ENCODE peak calls at places on chromosomes 16 and 17, in seven cellular contexts. One of them, this sample, is unnamed.

GRCh38 chr17:77203846-77204245 is 63.1 kb downstream of the SEC14L1 start:
- DNase-seq in WTC11: no peak
- DNase-seq in A549: no peak
- DNase-seq in pancreas: no peak
- DNase-seq in fibroblast of mammary gland: no peak
- DNase-seq in brain microvascular endothelial cell: no peak
- DNase-seq in astrocyte of the spinal cord: no peak
- DNase-seq in this sample: no peak

GRCh38 chr16:46662123-46662522 is 26.9 kb downstream of the VPS35 start:
- DNase-seq in A549: no peak
- DNase-seq in fibroblast of mammary gland: no peak
- DNase-seq in pancreas: no peak
- DNase-seq in astrocyte of the spinal cord: no peak
- DNase-seq in brain microvascular endothelial cell: no peak
- DNase-seq in WTC11: no peak
- DNase-seq in this sample: no peak

GRCh38 chr16:637081-638018 is 1.2 kb upstream of the METTL26 start:
- DNase-seq in brain microvascular endothelial cell: peak
- DNase-seq in astrocyte of the spinal cord: peak
- DNase-seq in pancreas: peak
- DNase-seq in WTC11: peak
- DNase-seq in fibroblast of mammary gland: peak
- DNase-seq in A549: peak
- DNase-seq in this sample: no peak

GRCh38 chr16:61274211-61274610 is 762.0 kb downstream of the CDH8 start:
- DNase-seq in A549: no peak
- DNase-seq in fibroblast of mammary gland: no peak
- DNase-seq in astrocyte of the spinal cord: no peak
- DNase-seq in WTC11: no peak
- DNase-seq in pancreas: no peak
- DNase-seq in brain microvascular endothelial cell: no peak
- DNase-seq in this sample: no peak

GRCh38 chr17:42403150-42403549 is 14.9 kb upstream of the STAT3 start:
- DNase-seq in A549: no peak
- DNase-seq in fibroblast of mammary gland: no peak
- DNase-seq in brain microvascular endothelial cell: no peak
- DNase-seq in astrocyte of the spinal cord: no peak
- DNase-seq in pancreas: no peak
- DNase-seq in WTC11: peak
- DNase-seq in this sample: no peak

GRCh38 chr17:39737761-39738567 is at the start of gene GRB7:
- DNase-seq in astrocyte of the spinal cord: no peak
- DNase-seq in WTC11: peak
- DNase-seq in A549: peak
- DNase-seq in fibroblast of mammary gland: no peak
- DNase-seq in pancreas: peak
- DNase-seq in brain microvascular endothelial cell: no peak
- DNase-seq in this sample: no peak

GRCh38 chr17:68377771-68378201 is 79.5 kb downstream of the WIPI1 start:
- DNase-seq in A549: no peak
- DNase-seq in pancreas: no peak
- DNase-seq in WTC11: no peak
- DNase-seq in brain microvascular endothelial cell: no peak
- DNase-seq in fibroblast of mammary gland: no peak
- DNase-seq in astrocyte of the spinal cord: no peak
- DNase-seq in this sample: peak

GRCh38 chr17:32881054-32881453 is 4.1 kb upstream of the MYO1D start:
- DNase-seq in astrocyte of the spinal cord: no peak
- DNase-seq in WTC11: no peak
- DNase-seq in A549: no peak
- DNase-seq in pancreas: no peak
- DNase-seq in brain microvascular endothelial cell: no peak
- DNase-seq in fibroblast of mammary gland: peak
- DNase-seq in this sample: no peak

GRCh38 chr17:42422412-42422957 is 571 bp downstream of the CAVIN1 start:
- DNase-seq in astrocyte of the spinal cord: no peak
- DNase-seq in WTC11: peak
- DNase-seq in fibroblast of mammary gland: no peak
- DNase-seq in brain microvascular endothelial cell: no peak
- DNase-seq in pancreas: peak
- DNase-seq in A549: no peak
- DNase-seq in this sample: no peak

GRCh38 chr16:81831722-81832126 is 52.6 kb downstream of the PLCG2 start:
- DNase-seq in pancreas: no peak
- DNase-seq in brain microvascular endothelial cell: no peak
- DNase-seq in astrocyte of the spinal cord: no peak
- DNase-seq in A549: no peak
- DNase-seq in fibroblast of mammary gland: no peak
- DNase-seq in WTC11: peak
- DNase-seq in this sample: no peak

GRCh38 chr16:78996806-78997205 is 603.7 kb downstream of the MAF start:
- DNase-seq in pancreas: no peak
- DNase-seq in WTC11: no peak
- DNase-seq in fibroblast of mammary gland: no peak
- DNase-seq in astrocyte of the spinal cord: no peak
- DNase-seq in brain microvascular endothelial cell: no peak
- DNase-seq in A549: no peak
- DNase-seq in this sample: no peak

GRCh38 chr17:48231995-48232729 is 124.6 kb downstream of the SNX11 start:
- DNase-seq in pancreas: no peak
- DNase-seq in WTC11: no peak
- DNase-seq in fibroblast of mammary gland: no peak
- DNase-seq in brain microvascular endothelial cell: no peak
- DNase-seq in astrocyte of the spinal cord: no peak
- DNase-seq in A549: no peak
- DNase-seq in this sample: no peak

GRCh38 chr17:83189673-83190385 is 110.4 kb downstream of the METRNL start:
- DNase-seq in fibroblast of mammary gland: peak
- DNase-seq in astrocyte of the spinal cord: peak
- DNase-seq in pancreas: peak
- DNase-seq in brain microvascular endothelial cell: peak
- DNase-seq in A549: no peak
- DNase-seq in WTC11: no peak
- DNase-seq in this sample: peak

GRCh38 chr17:66715745-66716156 is 119.2 kb upstream of the CACNG5 start:
- DNase-seq in brain microvascular endothelial cell: peak
- DNase-seq in WTC11: no peak
- DNase-seq in fibroblast of mammary gland: peak
- DNase-seq in pancreas: peak
- DNase-seq in A549: peak
- DNase-seq in astrocyte of the spinal cord: peak
- DNase-seq in this sample: peak

GRCh38 chr17:79835953-79836951 is 3.0 kb downstream of the CBX4 start:
- DNase-seq in brain microvascular endothelial cell: no peak
- DNase-seq in WTC11: peak
- DNase-seq in fibroblast of mammary gland: no peak
- DNase-seq in pancreas: peak
- DNase-seq in A549: no peak
- DNase-seq in astrocyte of the spinal cord: no peak
- DNase-seq in this sample: no peak

GRCh38 chr17:34883106-34884000 is 77.9 kb downstream of the CCT6B start:
- DNase-seq in pancreas: no peak
- DNase-seq in astrocyte of the spinal cord: no peak
- DNase-seq in brain microvascular endothelial cell: no peak
- DNase-seq in WTC11: peak
- DNase-seq in fibroblast of mammary gland: no peak
- DNase-seq in A549: no peak
- DNase-seq in this sample: no peak

GRCh38 chr16:70472786-70473433 is 18.5 kb downstream of the FCSK start:
- DNase-seq in WTC11: no peak
- DNase-seq in brain microvascular endothelial cell: no peak
- DNase-seq in A549: no peak
- DNase-seq in astrocyte of the spinal cord: no peak
- DNase-seq in pancreas: no peak
- DNase-seq in fibroblast of mammary gland: no peak
- DNase-seq in this sample: no peak

GRCh38 chr16:81623365-81624102 is 155.6 kb upstream of the PLCG2 start:
- DNase-seq in fibroblast of mammary gland: peak
- DNase-seq in pancreas: peak
- DNase-seq in astrocyte of the spinal cord: peak
- DNase-seq in brain microvascular endothelial cell: no peak
- DNase-seq in WTC11: peak
- DNase-seq in A549: peak
- DNase-seq in this sample: peak

GRCh38 chr16:79769320-79770243 is 169.0 kb upstream of the MAF start:
- DNase-seq in WTC11: no peak
- DNase-seq in A549: no peak
- DNase-seq in brain microvascular endothelial cell: no peak
- DNase-seq in pancreas: no peak
- DNase-seq in astrocyte of the spinal cord: no peak
- DNase-seq in fibroblast of mammary gland: no peak
- DNase-seq in this sample: no peak

GRCh38 chr17:4617590-4618356 is 23.7 kb downstream of the ALOX15 start:
- DNase-seq in pancreas: no peak
- DNase-seq in fibroblast of mammary gland: no peak
- DNase-seq in WTC11: no peak
- DNase-seq in A549: no peak
- DNase-seq in brain microvascular endothelial cell: no peak
- DNase-seq in astrocyte of the spinal cord: no peak
- DNase-seq in this sample: no peak

GRCh38 chr16:27446721-27447120 is 44.7 kb downstream of the IL21R start:
- DNase-seq in WTC11: no peak
- DNase-seq in pancreas: no peak
- DNase-seq in brain microvascular endothelial cell: no peak
- DNase-seq in astrocyte of the spinal cord: no peak
- DNase-seq in fibroblast of mammary gland: no peak
- DNase-seq in A549: no peak
- DNase-seq in this sample: no peak

GRCh38 chr17:17702821-17703607 is 21.8 kb downstream of the RAI1 start:
- DNase-seq in fibroblast of mammary gland: peak
- DNase-seq in brain microvascular endothelial cell: no peak
- DNase-seq in WTC11: peak
- DNase-seq in astrocyte of the spinal cord: no peak
- DNase-seq in pancreas: no peak
- DNase-seq in A549: no peak
- DNase-seq in this sample: no peak
- TF ChIP-seq CTCF in fibroblast of mammary gland: no peak
- TF ChIP-seq CTCF in brain microvascular endothelial cell: peak
- TF ChIP-seq CTCF in WTC11: no peak
- TF ChIP-seq CTCF in astrocyte of the spinal cord: no peak
- TF ChIP-seq CTCF in pancreas: no peak
- TF ChIP-seq CTCF in A549: no peak
- TF ChIP-seq CTCF in this sample: no peak

GRCh38 chr16:16997349-16997748 is 473.4 kb downstream of the XYLT1 start:
- DNase-seq in WTC11: no peak
- DNase-seq in brain microvascular endothelial cell: no peak
- DNase-seq in astrocyte of the spinal cord: no peak
- DNase-seq in pancreas: no peak
- DNase-seq in fibroblast of mammary gland: no peak
- DNase-seq in A549: no peak
- DNase-seq in this sample: no peak

GRCh38 chr16:16994831-16995230 is 475.9 kb downstream of the XYLT1 start:
- DNase-seq in fibroblast of mammary gland: no peak
- DNase-seq in WTC11: no peak
- DNase-seq in A549: no peak
- DNase-seq in pancreas: no peak
- DNase-seq in astrocyte of the spinal cord: no peak
- DNase-seq in brain microvascular endothelial cell: no peak
- DNase-seq in this sample: no peak

GRCh38 chr16:17001471-17001870 is 469.3 kb downstream of the XYLT1 start:
- DNase-seq in fibroblast of mammary gland: no peak
- DNase-seq in A549: no peak
- DNase-seq in WTC11: no peak
- DNase-seq in astrocyte of the spinal cord: no peak
- DNase-seq in brain microvascular endothelial cell: no peak
- DNase-seq in pancreas: no peak
- DNase-seq in this sample: no peak

GRCh38 chr16:16992986-16993783 is 477.6 kb downstream of the XYLT1 start:
- DNase-seq in A549: no peak
- DNase-seq in pancreas: no peak
- DNase-seq in fibroblast of mammary gland: no peak
- DNase-seq in brain microvascular endothelial cell: no peak
- DNase-seq in astrocyte of the spinal cord: no peak
- DNase-seq in WTC11: no peak
- DNase-seq in this sample: no peak

DNA sequence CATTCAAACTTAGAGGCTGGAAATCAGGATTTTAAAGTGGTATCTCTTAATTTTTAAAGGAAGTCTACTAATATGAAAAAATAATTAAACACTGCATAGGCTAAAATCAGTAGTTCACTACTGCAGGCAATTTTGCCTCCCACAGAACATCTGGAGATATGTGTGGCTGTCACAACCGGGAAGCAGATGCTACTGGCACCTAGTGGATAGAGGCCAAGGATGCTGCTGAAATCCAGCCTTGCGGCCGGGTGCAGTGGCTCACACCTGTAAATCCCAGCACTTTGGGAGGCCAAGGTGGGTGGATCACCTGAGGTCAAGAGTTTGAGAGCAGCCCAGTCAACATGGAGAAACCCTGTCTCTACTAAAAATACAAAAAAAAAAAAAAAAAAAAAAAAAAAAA is 473.9 kb downstream of the XYLT1 start:
- DNase-seq in pancreas: no peak
- DNase-seq in brain microvascular endothelial cell: no peak
- DNase-seq in A549: no peak
- DNase-seq in WTC11: peak
- DNase-seq in astrocyte of the spinal cord: no peak
- DNase-seq in fibroblast of mammary gland: no peak
- DNase-seq in this sample: no peak
- TF ChIP-seq CTCF in pancreas: no peak
- TF ChIP-seq CTCF in brain microvascular endothelial cell: no peak
- TF ChIP-seq CTCF in A549: no peak
- TF ChIP-seq CTCF in WTC11: no peak
- TF ChIP-seq CTCF in astrocyte of the spinal cord: no peak
- TF ChIP-seq CTCF in fibroblast of mammary gland: no peak
- TF ChIP-seq CTCF in this sample: no peak

GRCh38 chr16:19011169-19011731 is 27.5 kb downstream of the TMC7 start:
- DNase-seq in pancreas: no peak
- DNase-seq in WTC11: no peak
- DNase-seq in A549: no peak
- DNase-seq in fibroblast of mammary gland: no peak
- DNase-seq in astrocyte of the spinal cord: no peak
- DNase-seq in brain microvascular endothelial cell: no peak
- DNase-seq in this sample: no peak

GRCh38 chr16:19006446-19007315 is 22.9 kb downstream of the TMC7 start:
- DNase-seq in brain microvascular endothelial cell: no peak
- DNase-seq in fibroblast of mammary gland: no peak
- DNase-seq in WTC11: no peak
- DNase-seq in pancreas: no peak
- DNase-seq in A549: no peak
- DNase-seq in astrocyte of the spinal cord: no peak
- DNase-seq in this sample: no peak

GRCh38 chr16:19008770-19009169 is 25.0 kb downstream of the TMC7 start:
- DNase-seq in A549: no peak
- DNase-seq in astrocyte of the spinal cord: no peak
- DNase-seq in brain microvascular endothelial cell: no peak
- DNase-seq in fibroblast of mammary gland: peak
- DNase-seq in WTC11: no peak
- DNase-seq in pancreas: no peak
- DNase-seq in this sample: peak

GRCh38 chr16:19005561-19006445 is 22.1 kb downstream of the TMC7 start:
- DNase-seq in astrocyte of the spinal cord: peak
- DNase-seq in WTC11: no peak
- DNase-seq in A549: peak
- DNase-seq in pancreas: no peak
- DNase-seq in brain microvascular endothelial cell: peak
- DNase-seq in fibroblast of mammary gland: peak
- DNase-seq in this sample: no peak

GRCh38 chr16:19008245-19008644 is 24.5 kb downstream of the TMC7 start:
- DNase-seq in astrocyte of the spinal cord: peak
- DNase-seq in A549: no peak
- DNase-seq in brain microvascular endothelial cell: peak
- DNase-seq in fibroblast of mammary gland: peak
- DNase-seq in WTC11: peak
- DNase-seq in pancreas: no peak
- DNase-seq in this sample: peak
- TF ChIP-seq CTCF in astrocyte of the spinal cord: no peak
- TF ChIP-seq CTCF in A549: no peak
- TF ChIP-seq CTCF in brain microvascular endothelial cell: no peak
- TF ChIP-seq CTCF in fibroblast of mammary gland: no peak
- TF ChIP-seq CTCF in WTC11: no peak
- TF ChIP-seq CTCF in pancreas: no peak
- TF ChIP-seq CTCF in this sample: no peak

GRCh38 chr16:89972244-89973234 is 24.0 kb downstream of the DEF8 start:
- DNase-seq in fibroblast of mammary gland: peak
- DNase-seq in WTC11: peak
- DNase-seq in astrocyte of the spinal cord: peak
- DNase-seq in A549: peak
- DNase-seq in brain microvascular endothelial cell: peak
- DNase-seq in pancreas: peak
- DNase-seq in this sample: peak
- TF ChIP-seq CTCF in fibroblast of mammary gland: no peak
- TF ChIP-seq CTCF in WTC11: no peak
- TF ChIP-seq CTCF in astrocyte of the spinal cord: no peak
- TF ChIP-seq CTCF in A549: no peak
- TF ChIP-seq CTCF in brain microvascular endothelial cell: no peak
- TF ChIP-seq CTCF in pancreas: no peak
- TF ChIP-seq CTCF in this sample: no peak

This sample was measured in HFFc6.